ENCODE peak calls at places on chromosome 1, in five cellular contexts. V is testis, T is glutamatergic neuron, H is brain microvascular endothelial cell, S is DND-41. Q is an unnamed sample.

GRCh38 chr1:36351222-36351977 is 28.0 kb upstream of the EVA1B start:
- DNase-seq in H (peak), V (no peak), T (peak), S (no peak), Q (peak)

GRCh38 chr1:112788561-112788960 is 73.4 kb upstream of the PPM1J start:
- DNase-seq in V (no peak), S (no peak), T (no peak), H (no peak), Q (no peak)

GRCh38 chr1:164821648-164822047 is 262.7 kb downstream of the PBX1 start:
- DNase-seq in S (no peak), H (no peak), V (no peak), T (no peak), Q (no peak)

GRCh38 chr1:942864-943533 is 16.1 kb downstream of the NOC2L start:
- DNase-seq in V (peak), T (no peak), H (peak), S (no peak), Q (no peak)

GRCh38 chr1:41906977-41907376 is 11.7 kb downstream of the HIVEP3 start:
- DNase-seq in V (no peak), S (no peak), T (no peak), H (no peak), Q (no peak)

GRCh38 chr1:215761446-215761845 is 194.3 kb downstream of the KCTD3 start:
- DNase-seq in T (no peak), V (no peak), H (no peak), S (no peak), Q (no peak)

GRCh38 chr1:121566346-121566745 is 381.6 kb downstream of the SRGAP2C start:
- DNase-seq in T (no peak), H (no peak), S (no peak), V (no peak), Q (no peak)

GRCh38 chr1:16167331-16168143 is 11.7 kb upstream of the EPHA2 start:
- DNase-seq in H (no peak), V (peak), S (peak), T (peak), Q (peak)

GRCh38 chr1:28115267-28115666 is 26.9 kb upstream of the EYA3 start:
- DNase-seq in T (no peak), V (no peak), H (no peak), S (peak), Q (no peak)

GRCh38 chr1:173210716-173211231 is 3.6 kb upstream of the TNFSF4 start:
- DNase-seq in H (no peak), T (no peak), V (no peak), S (no peak), Q (no peak)

GRCh38 chr1:167717351-167717750 is 4.4 kb upstream of the MPZL1 start:
- DNase-seq in H (no peak), S (no peak), T (no peak), V (no peak), Q (no peak)

GRCh38 chr1:21232044-21232443 is 55.3 kb upstream of the EIF4G3 start:
- DNase-seq in T (peak), V (peak), H (peak), S (peak), Q (peak)

GRCh38 chr1:237235080-237235479 is 193.1 kb downstream of the RYR2 start:
- DNase-seq in H (no peak), V (no peak), T (no peak), S (no peak), Q (no peak)

GRCh38 chr1:179881642-179882252 is 338 bp upstream of the TOR1AIP1 start:
- DNase-seq in V (peak), H (peak), S (no peak), T (no peak), Q (no peak)

GRCh38 chr1:75672108-75672507 is 52.4 kb upstream of the ACADM start:
- DNase-seq in H (no peak), T (no peak), V (no peak), S (no peak), Q (no peak)

GRCh38 chr1:24957016-24957807 is 27.1 kb upstream of the RUNX3 start:
- DNase-seq in S (no peak), V (no peak), T (no peak), H (no peak), Q (no peak)

GRCh38 chr1:109198043-109198695 is 15.5 kb upstream of the SARS1 start:
- DNase-seq in S (no peak), H (peak), T (no peak), V (no peak), Q (peak)

GRCh38 chr1:10835423-10836421 is 39.3 kb upstream of the CASZ1 start:
- DNase-seq in V (no peak), T (peak), H (peak), S (no peak), Q (peak)

GRCh38 chr1:203491664-203492485 is 2.1 kb upstream of the OPTC start:
- DNase-seq in S (no peak), H (no peak), T (peak), V (no peak), Q (no peak)

GRCh38 chr1:46487818-46488218 is 1.8 kb upstream of the DMBX1 start:
- DNase-seq in H (no peak), T (peak), V (no peak), S (no peak), Q (no peak)

GRCh38 chr1:94962745-94963265 is 35.9 kb upstream of the CNN3 start:
- DNase-seq in T (no peak), S (peak), V (peak), H (no peak), Q (no peak)

GRCh38 chr1:231420299-231420958 is 1.7 kb downstream of the EGLN1 start:
- DNase-seq in H (no peak), S (no peak), V (no peak), T (no peak), Q (no peak)

GRCh38 chr1:24149854-24150227 is 6.9 kb upstream of the IL22RA1 start:
- DNase-seq in S (no peak), V (no peak), H (peak), T (no peak), Q (no peak)

GRCh38 chr1:109790735-109791494 is 27.2 kb upstream of the EPS8L3 start:
- DNase-seq in S (peak), V (no peak), T (no peak), H (no peak), Q (no peak)

DNA sequence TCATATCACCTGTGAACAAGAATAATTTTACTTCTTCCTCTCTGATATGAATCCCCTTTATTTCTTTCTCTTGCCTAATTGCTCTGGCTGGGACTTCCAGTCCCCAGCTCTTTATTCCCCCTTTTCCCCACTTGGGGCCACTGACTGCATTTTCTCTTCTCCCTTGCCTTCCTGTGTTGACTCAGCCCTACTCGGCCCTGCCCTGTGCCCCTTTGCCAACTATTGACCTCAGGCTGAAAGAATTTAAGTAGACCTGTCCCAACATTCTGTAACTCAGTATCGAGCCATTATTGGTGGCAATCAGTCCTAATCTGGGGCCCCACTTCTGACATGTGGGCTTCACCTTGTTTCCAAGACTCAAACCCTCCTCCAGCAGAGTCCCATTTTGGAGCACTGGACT is 60.6 kb upstream of the STUM start:
- DNase-seq in S (no peak), T (no peak), H (no peak), V (no peak), Q (no peak)
- TF ChIP-seq CTCF in S (no peak), T (no peak), H (no peak), V (no peak), Q (no peak)

GRCh38 chr1:19797827-19798226 is 1.9 kb downstream of the TMCO4 start:
- DNase-seq in T (no peak), H (no peak), S (no peak), V (no peak), Q (no peak)

GRCh38 chr1:19798486-19799232 is 1.1 kb downstream of the TMCO4 start:
- DNase-seq in S (no peak), T (no peak), H (no peak), V (no peak), Q (no peak)

GRCh38 chr1:19799877-19800804 is at the start of gene TMCO4:
- DNase-seq in V (peak), S (peak), H (peak), T (peak), Q (peak)

GRCh38 chr1:19802269-19802668 is 2.6 kb upstream of the TMCO4 start:
- DNase-seq in S (no peak), T (no peak), V (no peak), H (no peak), Q (no peak)

DNA sequence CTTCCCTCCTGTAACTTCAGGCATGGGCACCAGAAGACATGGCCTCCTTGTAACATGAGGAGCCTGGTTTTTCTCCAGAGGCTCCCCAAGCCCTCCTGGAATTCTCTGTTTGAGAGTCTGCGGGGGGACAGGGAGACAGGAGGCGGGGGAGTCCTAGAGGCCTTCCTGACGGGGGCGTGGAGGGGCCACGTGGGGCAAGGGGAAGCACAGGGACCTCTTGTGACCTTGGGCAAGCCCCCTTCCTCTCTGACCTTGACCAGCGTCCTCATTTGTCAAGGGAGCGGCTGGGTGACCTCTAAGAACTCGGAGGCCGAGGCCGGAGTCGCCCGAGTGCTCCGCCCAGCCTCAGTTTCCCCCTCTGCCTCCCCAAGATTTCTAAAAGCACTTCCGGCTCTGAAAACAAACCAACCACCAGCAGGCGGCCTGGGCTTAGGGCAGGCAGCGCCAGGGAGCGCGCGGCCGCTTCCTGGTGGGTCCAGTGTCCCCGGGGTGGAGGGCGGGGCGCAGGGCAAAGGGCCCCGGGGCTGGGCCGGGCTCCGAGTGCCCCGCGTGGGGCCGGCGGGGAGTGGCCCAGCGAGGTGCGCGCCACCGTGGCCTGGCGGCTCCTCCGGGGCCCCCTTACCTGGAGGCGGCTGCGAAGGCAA is 361 bp downstream of the TMCO4 start:
- DNase-seq in T (peak), V (peak), S (no peak), H (no peak), Q (peak)
- TF ChIP-seq CTCF in T (peak), V (peak), S (no peak), H (peak), Q (peak)

DNA sequence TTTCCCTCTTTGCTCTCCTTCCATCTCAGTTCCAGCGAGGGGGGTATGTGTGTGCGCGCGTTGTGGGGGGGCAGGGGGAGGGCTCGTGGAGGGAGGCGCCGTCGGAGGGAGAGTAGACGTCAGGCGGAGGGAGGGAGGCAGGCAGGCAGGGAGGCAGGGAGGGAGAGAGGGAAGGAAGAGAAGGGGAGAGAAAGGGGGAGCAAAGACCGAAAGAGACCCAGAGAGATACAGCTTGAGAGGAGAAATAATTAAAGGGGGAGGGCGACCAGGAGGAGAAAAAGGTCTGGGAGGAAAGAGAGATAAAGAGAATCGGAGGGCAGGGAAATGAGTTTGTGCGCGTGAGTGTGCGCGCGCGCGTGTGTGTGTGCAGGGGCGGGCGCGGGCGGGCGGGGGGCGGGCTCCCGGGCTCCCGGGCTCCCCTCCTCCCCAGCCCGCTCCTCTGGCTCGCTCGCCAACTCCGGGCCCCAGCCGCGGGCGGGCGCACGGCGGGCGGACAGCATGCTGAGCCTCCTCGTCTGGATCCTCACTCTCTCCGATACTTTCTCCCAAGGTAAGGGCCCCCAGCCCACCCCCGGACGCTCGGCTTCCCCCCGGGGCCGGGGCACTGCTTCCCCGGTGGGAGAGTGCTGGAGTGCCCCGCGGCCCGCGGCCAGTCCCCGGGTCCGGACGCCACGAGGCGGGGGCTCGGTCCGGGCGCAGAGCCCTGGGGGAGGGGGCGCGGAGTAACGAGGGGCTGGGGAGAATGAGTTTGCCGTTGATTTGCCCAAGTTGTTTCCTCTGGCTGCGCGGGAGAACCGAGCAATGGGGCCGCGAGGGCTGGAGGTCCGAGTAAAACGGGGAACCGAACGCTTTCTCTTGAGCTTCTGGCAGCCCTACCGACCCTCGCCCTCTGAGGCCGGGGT is at the start of gene KIRREL1:
- DNase-seq in V (peak), H (peak), T (no peak), S (peak), Q (no peak)
- TF ChIP-seq CTCF in V (no peak), H (no peak), T (no peak), S (no peak), Q (no peak)

GRCh38 chr1:85070972-85071492 is 22.7 kb upstream of the MCOLN3 start:
- DNase-seq in V (no peak), H (no peak), S (no peak), T (no peak), Q (no peak)
- TF ChIP-seq CTCF in V (no peak), H (no peak), S (no peak), T (no peak), Q (no peak)

GRCh38 chr1:157043685-157044084 is 1.9 kb downstream of the ARHGEF11 start:
- DNase-seq in V (no peak), T (no peak), H (no peak), S (no peak), Q (no peak)
- TF ChIP-seq CTCF in V (no peak), T (no peak), H (no peak), S (no peak), Q (no peak)

GRCh38 chr1:87335175-87335992 is 6.7 kb downstream of the LMO4 start:
- DNase-seq in T (peak), S (no peak), V (peak), H (peak), Q (peak)
- TF ChIP-seq CTCF in T (no peak), S (no peak), V (peak), H (no peak), Q (no peak)

DNA sequence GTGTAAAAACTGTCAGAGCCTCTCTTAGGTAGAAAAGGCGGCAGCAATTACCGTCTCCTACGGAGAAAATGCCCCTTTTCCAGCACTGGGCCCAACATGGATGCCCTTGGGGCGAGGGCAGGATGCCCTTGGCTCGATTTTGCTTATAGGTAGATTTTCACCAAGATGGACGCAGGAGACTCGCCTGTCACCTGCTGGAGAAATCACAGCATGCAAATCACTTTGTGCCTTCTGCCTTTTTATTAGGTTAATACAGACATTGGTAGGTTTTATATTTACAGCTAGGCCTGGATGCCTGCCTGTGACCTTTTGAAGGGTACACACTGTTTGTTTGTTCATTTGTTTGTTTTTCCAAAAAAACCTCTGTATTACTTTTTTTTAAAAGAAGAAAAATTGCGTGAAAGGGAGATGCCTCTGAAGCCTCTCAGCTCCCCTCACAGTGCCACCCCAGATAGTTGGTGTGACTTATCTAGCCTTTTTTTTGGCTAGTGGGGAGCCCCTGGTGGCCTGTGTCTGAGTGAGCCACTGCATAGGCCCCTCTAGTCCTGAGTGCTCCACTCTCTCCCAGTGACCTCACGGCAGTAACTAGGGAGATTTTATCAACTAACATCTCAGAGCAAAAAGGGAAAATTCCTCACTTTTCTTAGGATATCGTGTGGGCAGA is 2.5 kb downstream of the ATP1B1 start:
- DNase-seq in H (peak), V (peak), S (no peak), T (no peak), Q (peak)
- TF ChIP-seq CTCF in H (peak), V (peak), S (peak), T (no peak), Q (peak)